ENCODE peak calls at places on chromosome 1, in eight cellular contexts. F, D, M, H, C, Q, A and W are unnamed samples.

GRCh38 chr1:205676597-205676996 is 3.7 kb downstream of the SLC45A3 start:
- DNase-seq in A (no peak), F (peak; percentile 27), D (no peak), M (no peak), C (no peak), Q (no peak), H (no peak), W (no peak)

GRCh38 chr1:161071886-161072371 is 2.2 kb upstream of the ARHGAP30 start:
- DNase-seq in A (peak; percentile 79), F (peak; percentile 54), C (peak; percentile 80), M (peak; percentile 75), D (peak; percentile 77), H (peak; percentile 86), Q (peak; percentile 78), W (peak; percentile 86)

GRCh38 chr1:7589080-7589735 is 181.9 kb upstream of the VAMP3 start:
- DNase-seq in Q (no peak), F (no peak), D (no peak), C (no peak), M (peak; percentile 44), H (peak; percentile 13), A (no peak), W (no peak)

GRCh38 chr1:241240084-241240483 is 116.9 kb downstream of the RGS7 start:
- DNase-seq in Q (no peak), F (no peak), A (no peak), D (no peak), C (no peak), M (no peak), H (no peak), W (no peak)

GRCh38 chr1:147837129-147837776 is 65.3 kb upstream of the GJA8 start:
- DNase-seq in F (no peak), C (peak; percentile 15), D (peak; percentile 85), H (no peak), A (no peak), Q (no peak), M (no peak), W (no peak)

GRCh38 chr1:95232646-95233320 is 1.2 kb upstream of the RWDD3 start:
- DNase-seq in Q (no peak), C (no peak), M (no peak), A (peak; percentile 32), H (no peak), F (no peak), D (no peak), W (peak; percentile 82)

GRCh38 chr1:175050992-175051391 is 16.6 kb upstream of the TNN start:
- DNase-seq in Q (no peak), C (no peak), M (no peak), H (no peak), F (no peak), A (no peak), D (no peak), W (no peak)

GRCh38 chr1:244957122-244957521 is 92.8 kb upstream of the HNRNPU start:
- DNase-seq in Q (no peak), D (no peak), M (no peak), A (no peak), F (no peak), H (no peak), C (no peak), W (no peak)

GRCh38 chr1:35185200-35185599 is 7.7 kb downstream of the SFPQ start:
- DNase-seq in A (no peak), H (no peak), C (no peak), M (no peak), F (no peak), Q (no peak), D (no peak), W (no peak)

GRCh38 chr1:83619497-83619896 is 379.4 kb downstream of the TTLL7 start:
- DNase-seq in M (no peak), H (no peak), F (no peak), A (no peak), C (no peak), Q (no peak), D (no peak), W (no peak)

GRCh38 chr1:6285356-6285755 is 24.5 kb upstream of the GPR153 start:
- DNase-seq in Q (no peak), H (no peak), C (no peak), M (no peak), F (no peak), D (no peak), A (no peak), W (no peak)

GRCh38 chr1:162605225-162605927 is 26.9 kb upstream of the DDR2 start:
- DNase-seq in C (no peak), Q (no peak), F (no peak), A (peak; percentile 97), M (no peak), H (no peak), D (no peak), W (no peak)

GRCh38 chr1:242738702-242739225 is 214.3 kb upstream of the PLD5 start:
- DNase-seq in A (no peak), F (no peak), Q (no peak), H (no peak), C (no peak), D (no peak), M (no peak), W (no peak)

GRCh38 chr1:16998589-16998988 is 13.1 kb downstream of the ATP13A2 start:
- DNase-seq in D (no peak), H (no peak), C (no peak), M (no peak), A (no peak), F (no peak), Q (no peak), W (no peak)

GRCh38 chr1:22826630-22827580 is 116.3 kb downstream of the EPHB2 start:
- DNase-seq in H (no peak), D (peak; percentile 49), C (no peak), Q (peak; percentile 64), M (no peak), A (peak; percentile 32), F (no peak), W (peak; percentile 86)
- H3K4me1 ChIP-seq in H (peaks cover 13% of the 10 kb centered on the region), D (peaks cover 4% of the 10 kb centered on the region), C (peaks cover 32% of the 10 kb centered on the region), Q (peaks cover 13% of the 10 kb centered on the region), M (no peaks in the 10 kb centered on the region), A (peaks cover 25% of the 10 kb centered on the region), F (no peaks in the 10 kb centered on the region), W (peaks cover 45% of the 10 kb centered on the region)

GRCh38 chr1:204447736-204448135 is 36.1 kb upstream of the PPP1R15B start:
- DNase-seq in C (no peak), H (no peak), F (no peak), M (no peak), Q (no peak), A (no peak), D (no peak), W (no peak)
- H3K4me1 ChIP-seq in C (peaks cover 27% of the 10 kb centered on the region), H (peaks cover 38% of the 10 kb centered on the region), F (peaks cover 14% of the 10 kb centered on the region), M (no peaks in the 10 kb centered on the region), Q (peaks cover 37% of the 10 kb centered on the region), A (no peaks in the 10 kb centered on the region), D (peaks cover under 1% of the 10 kb centered on the region), W (peaks cover 22% of the 10 kb centered on the region)

GRCh38 chr1:44500181-44501021 is 95.3 kb downstream of the RNF220 start:
- DNase-seq in Q (peak; percentile 25), M (no peak), A (peak; percentile 11), H (no peak), C (peak; percentile 79), F (peak; percentile 51), D (peak; percentile 79), W (no peak)
- H3K4me1 ChIP-seq in Q (peaks cover 11% of the 10 kb centered on the region), M (no peaks in the 10 kb centered on the region), A (no peaks in the 10 kb centered on the region), H (no peaks in the 10 kb centered on the region), C (peaks cover 31% of the 10 kb centered on the region), F (no peaks in the 10 kb centered on the region), D (peaks cover 5% of the 10 kb centered on the region), W (no peaks in the 10 kb centered on the region)

GRCh38 chr1:207049514-207049913 is 1.5 kb downstream of the YOD1 start:
- DNase-seq in H (no peak), M (no peak), D (no peak), F (no peak), Q (no peak), C (no peak), A (no peak), W (no peak)

GRCh38 chr1:207050428-207050767 is 610 bp downstream of the YOD1 start:
- DNase-seq in F (no peak), A (no peak), D (no peak), H (no peak), Q (no peak), C (peak; percentile 72), M (peak; percentile 72), W (no peak)

GRCh38 chr1:207049054-207049453 is 2.0 kb downstream of the YOD1 start:
- DNase-seq in C (no peak), D (no peak), Q (no peak), M (no peak), H (no peak), F (no peak), A (no peak), W (no peak)

GRCh38 chr1:207050768-207051614 is at the start of gene YOD1:
- DNase-seq in F (peak; percentile 92), D (peak; percentile 91), H (peak; percentile 95), C (peak; percentile 95), A (peak; percentile 97), Q (peak; percentile 90), M (peak; percentile 98), W (peak; percentile 95)

GRCh38 chr1:207049974-207050391 is 1.0 kb downstream of the YOD1 start:
- DNase-seq in Q (peak; percentile 65), A (peak; percentile 82), C (peak; percentile 65), F (peak; percentile 78), D (no peak), M (peak; percentile 82), H (no peak), W (peak; percentile 57)
- H3K4me1 ChIP-seq in Q (peaks cover 56% of the 10 kb centered on the region), A (peaks cover 44% of the 10 kb centered on the region), C (peaks cover 28% of the 10 kb centered on the region), F (peaks cover 1% of the 10 kb centered on the region), D (peaks cover 3% of the 10 kb centered on the region), M (peaks cover 7% of the 10 kb centered on the region), H (peaks cover 70% of the 10 kb centered on the region), W (peaks cover 60% of the 10 kb centered on the region)

GRCh38 chr1:218475699-218476098 is 130.6 kb downstream of the TGFB2 start:
- DNase-seq in D (no peak), H (no peak), A (no peak), C (no peak), M (no peak), F (no peak), Q (no peak), W (no peak)

GRCh38 chr1:218472885-218473284 is 127.7 kb downstream of the TGFB2 start:
- DNase-seq in M (no peak), D (no peak), H (no peak), A (no peak), Q (no peak), C (no peak), F (no peak), W (no peak)

GRCh38 chr1:218475275-218475674 is 130.1 kb downstream of the TGFB2 start:
- DNase-seq in Q (no peak), H (no peak), M (no peak), C (no peak), A (no peak), D (no peak), F (no peak), W (no peak)

GRCh38 chr1:218474089-218474488 is 129.0 kb downstream of the TGFB2 start:
- DNase-seq in D (no peak), Q (no peak), H (no peak), A (no peak), M (no peak), F (peak; percentile 29), C (no peak), W (no peak)

GRCh38 chr1:218473527-218473926 is 128.4 kb downstream of the TGFB2 start:
- DNase-seq in F (no peak), C (no peak), A (no peak), Q (no peak), H (no peak), D (no peak), M (no peak), W (no peak)
- H3K4me1 ChIP-seq in F (no peaks in the 10 kb centered on the region), C (no peaks in the 10 kb centered on the region), A (peaks cover 31% of the 10 kb centered on the region), Q (no peaks in the 10 kb centered on the region), H (no peaks in the 10 kb centered on the region), D (no peaks in the 10 kb centered on the region), M (no peaks in the 10 kb centered on the region), W (no peaks in the 10 kb centered on the region)